ENCODE peak calls at places on chromosomes 11 and 22, in ten cellular contexts. X, P, U, H, E, K, O, N, Q and Z are unnamed samples.
A peak's percentile ranks its signal among the peaks of the same experiment; 100 is the strongest.

GRCh38 chr11:75306529-75306928 is 44.9 kb downstream of the ARRB1 start:
- DNase-seq in X (peak; percentile 56), P (no peak), U (no peak), H (no peak), E (no peak), K (no peak), O (no peak), N (no peak), Q (no peak), Z (no peak)

GRCh38 chr11:122100222-122101080 is 15.6 kb downstream of the BLID start:
- DNase-seq in X (peak; percentile 75), P (peak; percentile 27), U (peak; percentile 75), H (no peak), E (peak; percentile 88), K (no peak), O (peak; percentile 77), N (no peak), Q (peak; percentile 84), Z (no peak)

GRCh38 chr11:67354314-67355022 is 1.1 kb upstream of the POLD4 start:
- DNase-seq in X (peak; percentile 90), P (peak; percentile 94), U (peak; percentile 86), H (peak; percentile 89), E (peak; percentile 82), K (peak; percentile 92), O (peak; percentile 94), N (no peak), Q (peak; percentile 97), Z (no peak)

GRCh38 chr11:47185305-47186075 is 744 bp downstream of the PACSIN3 start:
- DNase-seq in X (peak; percentile 84), P (no peak), U (peak; percentile 95), H (no peak), E (peak; percentile 81), K (no peak), O (no peak), N (peak; percentile 58), Q (peak; percentile 58), Z (no peak)

GRCh38 chr11:47908198-47908597 is 60.0 kb upstream of the NUP160 start:
- DNase-seq in X (no peak), P (no peak), U (no peak), H (no peak), E (peak; percentile 23), K (no peak), O (no peak), N (no peak), Q (no peak), Z (no peak)

GRCh38 chr11:33934450-33934849 is 42.6 kb upstream of the LMO2 start:
- DNase-seq in X (no peak), P (no peak), U (no peak), H (no peak), E (no peak), K (no peak), O (no peak), N (no peak), Q (no peak), Z (no peak)

GRCh38 chr11:128981254-128981653 is 38.6 kb upstream of the TP53AIP1 start:
- DNase-seq in X (no peak), P (no peak), U (no peak), H (no peak), E (no peak), K (no peak), O (no peak), N (no peak), Q (peak; percentile 8), Z (no peak)

GRCh38 chr11:76719281-76719680 is 48.7 kb upstream of the LRRC32 start:
- DNase-seq in X (no peak), P (no peak), U (no peak), H (no peak), E (no peak), K (no peak), O (no peak), N (no peak), Q (no peak), Z (no peak)

GRCh38 chr22:49710746-49711145 is 116.9 kb downstream of the BRD1 start:
- DNase-seq in X (no peak), P (no peak), U (no peak), H (no peak), E (no peak), K (no peak), O (no peak), N (no peak), Q (no peak), Z (no peak)

GRCh38 chr22:20957118-20957690 is 9.9 kb upstream of the AIFM3 start:
- DNase-seq in X (peak; percentile 82), P (no peak), U (peak; percentile 85), H (no peak), E (peak; percentile 57), K (no peak), O (no peak), N (no peak), Q (peak; percentile 9), Z (no peak)

GRCh38 chr22:44567846-44568493 is 69.9 kb upstream of the RTL6 start:
- DNase-seq in X (no peak), P (peak; percentile 42), U (peak; percentile 85), H (no peak), E (peak; percentile 50), K (peak; percentile 54), O (no peak), N (no peak), Q (peak; percentile 15), Z (peak; percentile 38)

GRCh38 chr11:119380816-119381185 is 689 bp downstream of the USP2 start:
- DNase-seq in X (no peak), P (no peak), U (peak; percentile 80), H (no peak), E (no peak), K (no peak), O (no peak), N (no peak), Q (no peak), Z (no peak)
- H3K9ac ChIP-seq in X (peak overlapping the region; percentile 76), P (peak overlapping the region; percentile 68), U (peak overlapping the region; percentile 73), H (peak overlapping the region; percentile 91), E (peak overlapping the region; percentile 74), K (peak overlapping the region; percentile 71), O (peak overlapping the region; percentile 78), N (peak overlapping the region; percentile 77), Q (peak overlapping the region; percentile 62), Z (peak overlapping the region; percentile 62)

GRCh38 chr11:69603163-69603836 is 37.7 kb upstream of the CCND1 start:
- DNase-seq in X (no peak), P (no peak), U (peak; percentile 44), H (no peak), E (no peak), K (no peak), O (no peak), N (no peak), Q (peak; percentile 14), Z (peak; percentile 16)

GRCh38 chr11:69605737-69606526 is 35.0 kb upstream of the CCND1 start:
- DNase-seq in X (no peak), P (no peak), U (peak; percentile 35), H (no peak), E (no peak), K (no peak), O (no peak), N (no peak), Q (no peak), Z (no peak)

GRCh38 chr11:69599502-69599901 is 41.5 kb upstream of the CCND1 start:
- DNase-seq in X (no peak), P (no peak), U (no peak), H (no peak), E (no peak), K (no peak), O (no peak), N (no peak), Q (no peak), Z (no peak)

GRCh38 chr11:69601346-69601975 is 39.5 kb upstream of the CCND1 start:
- DNase-seq in X (no peak), P (peak; percentile 19), U (peak; percentile 21), H (no peak), E (no peak), K (no peak), O (no peak), N (no peak), Q (no peak), Z (no peak)

GRCh38 chr11:69603978-69604524 is 36.9 kb upstream of the CCND1 start:
- DNase-seq in X (no peak), P (no peak), U (no peak), H (no peak), E (no peak), K (no peak), O (peak; percentile 49), N (no peak), Q (peak; percentile 60), Z (no peak)
- H3K9ac ChIP-seq in X (no peak overlapping the region), P (no peak overlapping the region), U (no peak overlapping the region), H (no peak overlapping the region), E (no peak overlapping the region), K (no peak overlapping the region), O (no peak overlapping the region), N (no peak overlapping the region), Q (no peak overlapping the region), Z (no peak overlapping the region)

DNA sequence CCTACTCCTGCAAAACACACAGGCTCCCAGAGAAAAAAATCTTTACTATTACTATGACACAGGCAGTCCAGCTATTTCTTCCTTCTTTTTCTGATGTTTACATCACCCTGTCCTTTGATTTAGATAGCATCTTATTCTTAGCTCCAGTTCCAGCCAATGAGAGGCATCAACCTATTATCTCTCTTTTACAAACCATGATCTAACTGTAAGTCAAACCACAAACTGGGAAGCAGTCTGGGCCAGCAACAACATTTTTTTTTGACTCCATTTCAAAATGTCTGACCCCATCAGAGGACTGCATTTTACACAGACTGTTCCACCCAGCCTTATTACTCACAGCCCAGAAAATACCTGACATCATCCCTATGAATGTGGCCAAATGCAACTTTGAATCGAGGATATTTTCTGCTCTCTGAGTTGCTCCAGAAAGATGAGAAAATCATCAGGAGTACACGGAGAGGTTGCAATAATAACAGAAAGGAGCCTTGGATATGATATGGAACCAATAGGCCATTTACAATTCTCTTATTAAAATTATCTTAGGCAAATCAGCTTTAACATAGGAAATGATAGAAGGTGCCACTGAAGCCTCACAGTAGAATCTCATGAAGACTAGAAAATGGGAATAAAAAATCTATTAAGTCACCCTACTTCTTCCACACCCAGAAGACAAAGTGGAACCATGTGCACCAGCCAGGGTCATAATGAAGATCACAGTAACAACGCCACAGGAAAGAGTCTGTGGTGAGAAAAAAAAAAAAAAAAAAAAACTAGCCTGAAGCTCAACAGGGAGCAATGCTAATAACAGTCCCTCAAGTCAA is 21.2 kb downstream of the TBRG1 start:
- DNase-seq in X (no peak), P (no peak), U (no peak), H (peak; percentile 51), E (peak; percentile 70), K (no peak), O (peak; percentile 98), N (no peak), Q (peak; percentile 98), Z (no peak)
- H3K9ac ChIP-seq in X (no peak overlapping the region), P (no peak overlapping the region), U (no peak overlapping the region), H (no peak overlapping the region), E (no peak overlapping the region), K (no peak overlapping the region), O (peak overlapping the region; percentile 75), N (no peak overlapping the region), Q (no peak overlapping the region), Z (no peak overlapping the region)

GRCh38 chr22:37453696-37454095 is 26.4 kb upstream of the ELFN2 start:
- DNase-seq in X (no peak), P (no peak), U (peak; percentile 42), H (no peak), E (no peak), K (no peak), O (no peak), N (no peak), Q (no peak), Z (no peak)
- H3K9ac ChIP-seq in X (no peak overlapping the region), P (no peak overlapping the region), U (no peak overlapping the region), H (no peak overlapping the region), E (no peak overlapping the region), K (peak overlapping the region; percentile 65), O (no peak overlapping the region), N (no peak overlapping the region), Q (no peak overlapping the region), Z (no peak overlapping the region)